ENCODE peak calls at places on chromosome 21, in nine cellular contexts. Q is heart right ventricle; Z is lower lobe of right lung; K is keratinocyte; E is HCT116; J is hepatocyte; T is CD8-positive, alpha-beta memory T cell; A is thoracic aorta; S is tibial artery. O is an unnamed sample.

GRCh38 chr21:22791986-22792560 is 1793.9 kb downstream of the NCAM2 start:
- DNase-seq in J (peak), T (no peak), Z (no peak), Q (no peak), E (no peak), K (no peak), A (no peak), S (no peak), O (no peak)

GRCh38 chr21:23853796-23854379 is 1753.4 kb downstream of the MRPL39 start:
- DNase-seq in S (no peak), Q (no peak), J (peak), E (no peak), K (no peak), T (no peak), Z (no peak), A (no peak), O (no peak)

GRCh38 chr21:25421327-25422028 is 185.8 kb downstream of the MRPL39 start:
- DNase-seq in Q (no peak), Z (no peak), T (peak), A (no peak), S (no peak), J (peak), K (no peak), E (no peak), O (no peak)

GRCh38 chr21:44370771-44371410 is 17.5 kb downstream of the TRPM2 start:
- DNase-seq in J (no peak), S (peak), K (no peak), A (no peak), T (no peak), Z (no peak), E (no peak), Q (no peak), O (no peak)

GRCh38 chr21:45054162-45054926 is 20.0 kb upstream of the ADARB1 start:
- DNase-seq in A (no peak), Z (no peak), E (no peak), T (no peak), Q (no peak), S (peak), J (no peak), K (no peak), O (no peak)

GRCh38 chr21:43733529-43734071 is 14.7 kb downstream of the PDXK start:
- DNase-seq in T (peak), S (no peak), J (no peak), E (no peak), A (no peak), Z (no peak), K (no peak), Q (no peak), O (no peak)

GRCh38 chr21:45522986-45523385 is 19.3 kb downstream of the SLC19A1 start:
- DNase-seq in Z (no peak), T (no peak), K (no peak), E (no peak), J (no peak), S (peak), Q (no peak), A (no peak), O (no peak)

GRCh38 chr21:28705616-28706015 is 287.1 kb downstream of the LTN1 start:
- DNase-seq in E (no peak), Q (no peak), T (no peak), K (no peak), S (no peak), J (no peak), A (no peak), Z (no peak), O (no peak)

GRCh38 chr21:45100866-45101265 is 26.5 kb downstream of the ADARB1 start:
- DNase-seq in K (no peak), S (no peak), Q (no peak), Z (no peak), E (no peak), J (no peak), A (no peak), T (no peak), O (no peak)

GRCh38 chr21:21148009-21148408 is 149.8 kb downstream of the NCAM2 start:
- DNase-seq in E (no peak), Q (no peak), J (no peak), Z (no peak), T (no peak), A (no peak), K (no peak), S (no peak), O (no peak)

GRCh38 chr21:34801519-34802132 is 132.8 kb downstream of the CLIC6 start:
- DNase-seq in S (no peak), T (no peak), K (no peak), J (peak), A (no peak), E (no peak), Q (no peak), Z (no peak), O (no peak)

GRCh38 chr21:36132691-36133090 is 2.2 kb upstream of the CBR3 start:
- DNase-seq in T (no peak), Z (no peak), A (no peak), Q (no peak), J (no peak), S (no peak), E (no peak), K (no peak), O (no peak)

GRCh38 chr21:21084179-21084578 is 86.0 kb downstream of the NCAM2 start:
- DNase-seq in K (no peak), J (no peak), E (no peak), S (no peak), Z (no peak), Q (no peak), A (no peak), T (no peak), O (no peak)

GRCh38 chr21:25371831-25372434 is 235.3 kb downstream of the MRPL39 start:
- DNase-seq in Z (no peak), Q (no peak), A (no peak), T (no peak), E (no peak), S (no peak), K (no peak), J (no peak), O (no peak)

GRCh38 chr21:39680216-39680615 is 64.8 kb upstream of the IGSF5 start:
- DNase-seq in Z (no peak), E (no peak), S (no peak), J (no peak), Q (no peak), T (no peak), K (no peak), A (no peak), O (no peak)

GRCh38 chr21:29938968-29939858 is 583 bp downstream of the GRIK1 start:
- DNase-seq in K (no peak), E (no peak), J (peak), A (no peak), S (no peak), T (no peak), Q (peak), Z (no peak), O (no peak)

GRCh38 chr21:37644666-37645065 is 271.6 kb downstream of the KCNJ6 start:
- DNase-seq in A (no peak), K (no peak), Z (no peak), S (no peak), T (no peak), E (no peak), J (no peak), Q (no peak), O (no peak)

GRCh38 chr21:14773777-14774345 is 227.7 kb upstream of the SAMSN1 start:
- DNase-seq in J (peak), T (peak), A (no peak), E (peak), S (no peak), Z (peak), Q (peak), K (no peak), O (peak)

GRCh38 chr21:35252831-35253230 is 203.7 kb upstream of the RUNX1 start:
- DNase-seq in A (no peak), E (no peak), Q (no peak), S (no peak), J (no peak), Z (no peak), T (no peak), K (no peak), O (no peak)

GRCh38 chr21:39754811-39755210 is 9.8 kb downstream of the IGSF5 start:
- DNase-seq in S (no peak), J (no peak), Z (no peak), T (no peak), E (no peak), Q (no peak), A (no peak), K (no peak), O (no peak)

GRCh38 chr21:45078877-45079281 is 4.5 kb downstream of the ADARB1 start:
- DNase-seq in Z (no peak), J (no peak), T (peak), E (no peak), S (no peak), Q (no peak), K (no peak), A (no peak), O (no peak)

GRCh38 chr21:31184462-31184861 is 146.2 kb upstream of the KRTAP19-8 start:
- DNase-seq in J (no peak), Q (no peak), K (no peak), S (no peak), E (no peak), Z (no peak), T (no peak), A (no peak), O (no peak)

GRCh38 chr21:45049725-45050359 is 24.5 kb upstream of the ADARB1 start:
- DNase-seq in K (no peak), T (no peak), Q (no peak), A (no peak), E (no peak), J (no peak), S (peak), Z (no peak), O (no peak)

GRCh38 chr21:39523930-39524329 is 72.2 kb downstream of the SH3BGR start:
- DNase-seq in Z (no peak), E (no peak), T (no peak), S (no peak), A (no peak), K (no peak), J (no peak), Q (no peak), O (no peak)

GRCh38 chr21:44304846-44305245 is 5.0 kb downstream of the PFKL start:
- DNase-seq in K (no peak), Q (no peak), E (no peak), J (peak), S (no peak), A (no peak), T (no peak), Z (no peak), O (no peak)

GRCh38 chr21:45592208-45592619 is 50.0 kb upstream of the SLC19A1 start:
- DNase-seq in Z (peak), S (peak), Q (no peak), A (no peak), T (peak), J (no peak), K (no peak), E (no peak), O (no peak)

GRCh38 chr21:29939859-29940245 is at the start of gene GRIK1:
- DNase-seq in E (no peak), K (no peak), A (no peak), J (peak), T (no peak), Z (no peak), S (no peak), Q (no peak), O (no peak)

GRCh38 chr21:35376406-35377135 is 327.5 kb upstream of the RUNX1 start:
- DNase-seq in Q (no peak), K (no peak), E (no peak), T (no peak), Z (no peak), S (no peak), J (no peak), A (no peak), O (no peak)

GRCh38 chr21:43267391-43268085 is 98.7 kb downstream of the CRYAA start:
- DNase-seq in A (no peak), T (no peak), S (no peak), Z (peak), J (no peak), Q (no peak), K (no peak), E (no peak), O (no peak)

GRCh38 chr21:15446193-15446592 is 283.6 kb upstream of the USP25 start:
- DNase-seq in K (no peak), J (no peak), S (no peak), Q (peak), T (no peak), E (no peak), Z (no peak), A (no peak), O (no peak)

GRCh38 chr21:33514234-33514633 is 22.7 kb upstream of the DNAJC28 start:
- DNase-seq in K (no peak), Q (no peak), Z (no peak), J (no peak), T (no peak), E (no peak), S (no peak), A (no peak), O (no peak)

GRCh38 chr21:35238119-35238518 is 189.0 kb upstream of the RUNX1 start:
- DNase-seq in J (no peak), T (no peak), K (no peak), Z (no peak), Q (no peak), A (no peak), S (no peak), E (no peak), O (no peak)

GRCh38 chr21:42777064-42777756 is 102.1 kb downstream of the WDR4 start:
- DNase-seq in Q (no peak), S (no peak), A (no peak), K (no peak), J (no peak), Z (peak), T (no peak), E (no peak), O (no peak)

GRCh38 chr21:15441999-15442398 is 287.8 kb upstream of the USP25 start:
- DNase-seq in A (no peak), T (no peak), Z (no peak), E (no peak), S (no peak), K (no peak), Q (no peak), J (no peak), O (no peak)

GRCh38 chr21:38646213-38646837 is 148.0 kb upstream of the ERG start:
- DNase-seq in K (peak), J (no peak), E (no peak), A (peak), T (no peak), S (no peak), Q (no peak), Z (no peak), O (peak)

GRCh38 chr21:17476006-17476405 is 36.8 kb upstream of the CXADR start:
- DNase-seq in A (no peak), J (no peak), Z (no peak), T (no peak), S (no peak), K (no peak), E (no peak), Q (no peak), O (no peak)

DNA sequence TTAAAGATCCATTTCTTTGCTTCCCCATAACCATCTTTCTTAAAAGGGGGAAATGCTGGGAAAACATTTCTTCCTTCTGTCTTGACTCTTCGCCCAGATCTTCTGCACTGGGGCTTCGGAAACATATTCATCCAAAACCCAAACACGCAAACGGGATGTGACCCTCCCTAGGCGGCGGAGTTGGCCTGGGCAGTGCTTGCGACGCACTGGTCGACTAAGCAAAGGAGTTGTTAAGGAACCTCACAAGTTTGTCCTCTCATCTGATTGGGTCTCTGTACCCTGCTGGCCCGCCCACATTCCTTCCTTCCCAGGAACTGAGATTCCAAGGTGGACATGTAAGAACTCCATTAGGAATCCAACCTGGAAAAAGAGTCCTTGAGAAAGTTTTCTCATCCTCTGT is 2.5 kb downstream of the ADAMTS5 start:
- DNase-seq in Z (no peak), A (no peak), K (no peak), E (no peak), J (no peak), S (peak), Q (peak), T (no peak), O (no peak)
- H3K27ac ChIP-seq in Z (no peak), A (no peak), K (no peak), E (no peak), J (peak), S (peak), Q (no peak), T (no peak), O (no peak)

GRCh38 chr21:41764558-41765392 is 2.1 kb downstream of the RIPK4 start:
- DNase-seq in E (no peak), Q (no peak), A (no peak), K (no peak), T (no peak), J (peak), S (no peak), Z (no peak), O (no peak)
- H3K27ac ChIP-seq in E (no peak), Q (no peak), A (no peak), K (peak), T (no peak), J (peak), S (no peak), Z (no peak), O (peak)

GRCh38 chr21:32334980-32335471 is 36.4 kb downstream of the MRAP start:
- DNase-seq in Q (no peak), J (no peak), S (peak), E (no peak), T (no peak), A (no peak), Z (no peak), K (no peak), O (no peak)

GRCh38 chr21:32332463-32332951 is 33.9 kb downstream of the MRAP start:
- DNase-seq in Z (no peak), A (no peak), K (no peak), J (no peak), S (no peak), Q (no peak), T (no peak), E (no peak), O (no peak)

GRCh38 chr21:32335601-32336575 is 37.2 kb downstream of the MRAP start:
- DNase-seq in K (no peak), S (peak), A (no peak), J (no peak), Z (no peak), Q (no peak), E (no peak), T (no peak), O (no peak)

GRCh38 chr21:32331444-32332305 is 33.0 kb downstream of the MRAP start:
- DNase-seq in T (no peak), K (no peak), Q (no peak), E (no peak), S (peak), A (no peak), Z (no peak), J (no peak), O (no peak)

DNA sequence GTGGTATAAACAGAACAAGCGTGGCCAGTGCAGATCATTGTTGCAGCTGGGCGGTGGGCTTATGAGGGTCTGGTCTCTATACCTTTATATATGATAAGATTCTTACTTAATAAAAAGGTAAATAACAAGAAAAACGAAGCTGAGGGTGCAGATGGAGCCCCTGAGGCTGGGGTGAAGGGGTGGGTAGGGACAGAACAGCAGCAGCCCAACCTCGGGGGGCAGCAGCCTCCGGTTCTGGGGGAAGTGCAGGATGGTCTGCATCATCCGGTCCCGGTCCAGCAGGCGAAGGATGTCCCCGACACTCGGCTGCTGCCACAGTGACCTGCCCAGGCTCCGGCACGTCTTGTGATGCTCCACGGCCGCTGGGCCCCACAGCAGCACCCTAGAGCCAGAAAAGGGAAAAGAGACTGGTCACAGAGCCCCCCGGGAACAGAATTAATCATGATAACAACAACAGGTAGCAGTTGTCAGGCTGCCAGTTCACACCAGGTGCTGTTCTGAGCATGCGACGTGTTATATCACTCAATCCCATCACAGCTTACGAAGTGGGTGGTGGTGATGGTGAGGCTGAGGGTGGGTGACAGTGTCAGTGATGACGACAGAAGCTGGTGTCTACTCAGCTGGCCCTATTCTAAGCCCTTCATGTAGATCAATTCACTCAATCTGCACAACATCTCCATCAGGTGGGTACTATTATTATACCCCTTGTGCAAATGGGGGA is 35.5 kb downstream of the MRAP start:
- DNase-seq in K (no peak), Z (no peak), J (no peak), T (no peak), A (no peak), Q (no peak), S (peak), E (no peak), O (no peak)
- H3K27ac ChIP-seq in K (no peak), Z (no peak), J (no peak), T (no peak), A (no peak), Q (no peak), S (no peak), E (no peak), O (no peak)

GRCh38 chr21:32233055-32233546 is 45.7 kb downstream of the MIS18A start:
- DNase-seq in S (no peak), K (no peak), Q (no peak), J (no peak), A (no peak), Z (no peak), E (no peak), T (no peak), O (no peak)
- H3K27ac ChIP-seq in S (no peak), K (no peak), Q (no peak), J (no peak), A (no peak), Z (no peak), E (no peak), T (no peak), O (no peak)

DNA sequence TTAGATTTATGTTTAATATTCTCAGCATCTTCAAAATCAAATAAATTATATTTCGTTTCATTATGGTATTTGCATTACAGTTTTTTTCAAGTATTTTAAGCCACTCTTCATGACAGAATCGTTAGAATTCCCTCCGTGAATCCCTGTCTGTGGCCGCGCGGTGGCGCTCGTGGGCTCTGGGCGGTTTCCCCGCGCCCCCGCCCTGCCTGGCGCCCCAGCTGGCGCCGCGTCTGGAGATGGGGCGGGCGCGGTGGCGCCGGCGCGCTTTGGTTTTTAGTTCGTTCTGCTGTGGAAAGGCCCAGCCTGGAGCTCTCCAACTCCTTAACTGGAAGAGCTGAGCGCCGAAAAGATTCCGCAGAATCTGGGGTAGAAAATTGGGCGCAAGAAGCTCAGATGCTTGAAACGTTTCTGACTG is 25.7 kb downstream of the PRMT2 start:
- DNase-seq in Z (peak), T (peak), J (peak), K (no peak), A (no peak), S (peak), E (no peak), Q (peak), O (no peak)
- H3K27ac ChIP-seq in Z (no peak), T (no peak), J (no peak), K (no peak), A (no peak), S (peak), E (no peak), Q (no peak), O (no peak)